ENCODE peak calls at places on chromosomes 7 and 10, in five cellular contexts. Z is GM10248; N is cardiac fibroblast; C is MCF 10A; R is CD8-positive, alpha-beta T cell. P is an unnamed sample.

GRCh38 chr7:38235606-38236005 is 37.8 kb downstream of the TARP start:
- DNase-seq in Z (no peak), N (no peak), C (no peak), R (no peak), P (no peak)

GRCh38 chr7:76293407-76293901 is 9.0 kb upstream of the HSPB1 start:
- DNase-seq in Z (no peak), N (no peak), C (no peak), R (no peak), P (no peak)

GRCh38 chr7:27899601-27900000 is 159.6 kb downstream of the TAX1BP1 start:
- DNase-seq in Z (no peak), N (no peak), C (no peak), R (no peak), P (no peak)

GRCh38 chr7:143041346-143041745 is 10.8 kb upstream of the OR6V1 start:
- DNase-seq in Z (no peak), N (no peak), C (no peak), R (no peak), P (no peak)

GRCh38 chr10:31321396-31321941 is 2.5 kb downstream of the ZEB1 start:
- DNase-seq in Z (no peak), N (peak), C (no peak), R (no peak), P (no peak)

GRCh38 chr10:97406064-97406463 is 4.9 kb upstream of the RRP12 start:
- DNase-seq in Z (no peak), N (no peak), C (no peak), R (no peak), P (no peak)

GRCh38 chr10:72297968-72298773 is 24.4 kb downstream of the DDIT4 start:
- DNase-seq in Z (peak), N (peak), C (peak), R (peak), P (peak)

GRCh38 chr7:37920619-37921339 is at the start of gene EPDR1:
- DNase-seq in Z (peak), N (no peak), C (no peak), R (peak), P (peak)

GRCh38 chr10:13708256-13708990 is 121.7 kb downstream of the PRPF18 start:
- DNase-seq in Z (no peak), N (no peak), C (no peak), R (no peak), P (no peak)

GRCh38 chr7:133315332-133316040 is 62.6 kb downstream of the EXOC4 start:
- DNase-seq in Z (no peak), N (peak), C (no peak), R (no peak), P (no peak)

GRCh38 chr7:20508109-20508508 is 107.4 kb upstream of the ABCB5 start:
- DNase-seq in Z (no peak), N (no peak), C (peak), R (no peak), P (no peak)

GRCh38 chr7:68433462-68433861 is 1164.8 kb upstream of the AUTS2 start:
- DNase-seq in Z (no peak), N (peak), C (no peak), R (no peak), P (no peak)

GRCh38 chr7:22202141-22202540 is 154.8 kb downstream of the RAPGEF5 start:
- DNase-seq in Z (no peak), N (no peak), C (no peak), R (no peak), P (no peak)

GRCh38 chr10:115093776-115094361 is 704 bp downstream of the ATRNL1 start:
- DNase-seq in Z (peak), N (no peak), C (no peak), R (no peak), P (no peak)

GRCh38 chr7:112898432-112899290 is 108.5 kb upstream of the TMEM168 start:
- DNase-seq in Z (peak), N (peak), C (peak), R (no peak), P (peak)

GRCh38 chr7:117993377-117994003 is 120.2 kb upstream of the CTTNBP2 start:
- DNase-seq in Z (peak), N (peak), C (peak), R (no peak), P (peak)

GRCh38 chr7:28083159-28083997 is 97.2 kb downstream of the JAZF1 start:
- DNase-seq in Z (no peak), N (peak), C (peak), R (no peak), P (no peak)

GRCh38 chr7:117325836-117326235 is 3.0 kb upstream of the WNT2 start:
- DNase-seq in Z (no peak), N (no peak), C (no peak), R (no peak), P (no peak)

GRCh38 chr7:99393363-99394187 is 14.8 kb downstream of the PDAP1 start:
- DNase-seq in Z (no peak), N (no peak), C (no peak), R (no peak), P (peak)

GRCh38 chr10:127922675-127923366 is 15.9 kb downstream of the PTPRE start:
- DNase-seq in Z (no peak), N (peak), C (peak), R (no peak), P (no peak)

GRCh38 chr10:28217848-28218247 is 85.0 kb downstream of the MPP7 start:
- DNase-seq in Z (no peak), N (peak), C (peak), R (no peak), P (no peak)

GRCh38 chr10:22693371-22693784 is 21.0 kb downstream of the PIP4K2A start:
- DNase-seq in Z (no peak), N (peak), C (peak), R (no peak), P (no peak)

GRCh38 chr7:358352-358751 is 68.4 kb downstream of the FOXL3 start:
- DNase-seq in Z (no peak), N (no peak), C (no peak), R (no peak), P (no peak)

GRCh38 chr7:19617921-19618320 is 90.9 kb downstream of the POLR1F start:
- DNase-seq in Z (no peak), N (no peak), C (peak), R (no peak), P (no peak)

GRCh38 chr7:159192761-159193453 is 48.2 kb upstream of the VIPR2 start:
- DNase-seq in Z (no peak), N (no peak), C (no peak), R (no peak), P (no peak)

GRCh38 chr10:17562572-17562971 is 54.6 kb downstream of the HACD1 start:
- DNase-seq in Z (no peak), N (peak), C (no peak), R (no peak), P (no peak)

GRCh38 chr10:35910234-35910633 is 268.1 kb upstream of the FZD8 start:
- DNase-seq in Z (no peak), N (peak), C (peak), R (no peak), P (no peak)

GRCh38 chr7:93194368-93194767 is 31.9 kb downstream of the HEPACAM2 start:
- DNase-seq in Z (no peak), N (no peak), C (peak), R (no peak), P (no peak)

GRCh38 chr10:11629731-11630130 is 18.3 kb upstream of the USP6NL start:
- DNase-seq in Z (no peak), N (no peak), C (no peak), R (no peak), P (no peak)

GRCh38 chr10:36538945-36539586 is 586.3 kb upstream of the ANKRD30A start:
- DNase-seq in Z (no peak), N (peak), C (peak), R (no peak), P (peak)

GRCh38 chr10:72764151-72764550 is 72.2 kb downstream of the MCU start:
- DNase-seq in Z (no peak), N (peak), C (peak), R (no peak), P (no peak)

GRCh38 chr7:40156988-40157387 is 22.2 kb downstream of the SUGCT start:
- DNase-seq in Z (no peak), N (no peak), C (no peak), R (no peak), P (no peak)

GRCh38 chr7:152362128-152362926 is 73.5 kb downstream of the KMT2C start:
- DNase-seq in Z (no peak), N (no peak), C (no peak), R (no peak), P (no peak)

GRCh38 chr10:128854965-128855364 is 612.1 kb upstream of the MGMT start:
- DNase-seq in Z (no peak), N (peak), C (peak), R (no peak), P (no peak)

GRCh38 chr10:112932658-112933057 is 17.4 kb upstream of the TCF7L2 start:
- DNase-seq in Z (no peak), N (no peak), C (no peak), R (no peak), P (no peak)

GRCh38 chr7:136942396-136942795 is 73.9 kb downstream of the CHRM2 start:
- DNase-seq in Z (no peak), N (no peak), C (no peak), R (no peak), P (no peak)

GRCh38 chr7:136941815-136942214 is 73.4 kb downstream of the CHRM2 start:
- DNase-seq in Z (no peak), N (no peak), C (no peak), R (no peak), P (no peak)

GRCh38 chr7:136940122-136940521 is 71.7 kb downstream of the CHRM2 start:
- DNase-seq in Z (no peak), N (no peak), C (no peak), R (no peak), P (no peak)

GRCh38 chr7:136942994-136943393 is 74.5 kb downstream of the CHRM2 start:
- DNase-seq in Z (no peak), N (no peak), C (no peak), R (no peak), P (no peak)

GRCh38 chr7:136940917-136941316 is 72.5 kb downstream of the CHRM2 start:
- DNase-seq in Z (no peak), N (no peak), C (no peak), R (no peak), P (no peak)
- TF ChIP-seq CTCF in Z (no peak), N (no peak), C (no peak), R (no peak), P (no peak)

GRCh38 chr10:3133948-3134347 is 38.6 kb downstream of the PITRM1 start:
- DNase-seq in Z (no peak), N (no peak), C (no peak), R (no peak), P (no peak)

GRCh38 chr10:3139135-3139910 is 33.3 kb downstream of the PITRM1 start:
- DNase-seq in Z (no peak), N (no peak), C (no peak), R (no peak), P (no peak)

GRCh38 chr10:3136336-3136735 is 36.2 kb downstream of the PITRM1 start:
- DNase-seq in Z (no peak), N (peak), C (no peak), R (no peak), P (no peak)

GRCh38 chr10:3137958-3138726 is 34.4 kb downstream of the PITRM1 start:
- DNase-seq in Z (no peak), N (no peak), C (no peak), R (no peak), P (no peak)

GRCh38 chr10:3136763-3137611 is 35.6 kb downstream of the PITRM1 start:
- DNase-seq in Z (no peak), N (peak), C (no peak), R (no peak), P (no peak)
- TF ChIP-seq CTCF in Z (no peak), N (no peak), C (no peak), R (no peak), P (no peak)

GRCh38 chr10:86614853-86615252 is 39.5 kb upstream of the OPN4 start:
- DNase-seq in Z (no peak), N (no peak), C (no peak), R (no peak), P (no peak)

GRCh38 chr10:86613096-86613495 is 41.3 kb upstream of the OPN4 start:
- DNase-seq in Z (no peak), N (no peak), C (no peak), R (no peak), P (no peak)

GRCh38 chr10:86609920-86610319 is 44.4 kb upstream of the OPN4 start:
- DNase-seq in Z (no peak), N (no peak), C (no peak), R (no peak), P (no peak)

GRCh38 chr10:86611386-86611785 is 43.0 kb upstream of the OPN4 start:
- DNase-seq in Z (no peak), N (no peak), C (no peak), R (no peak), P (no peak)

GRCh38 chr10:86613905-86614304 is 40.4 kb upstream of the OPN4 start:
- DNase-seq in Z (no peak), N (no peak), C (peak), R (no peak), P (no peak)
- TF ChIP-seq CTCF in Z (no peak), N (no peak), C (no peak), R (no peak), P (no peak)

DNA sequence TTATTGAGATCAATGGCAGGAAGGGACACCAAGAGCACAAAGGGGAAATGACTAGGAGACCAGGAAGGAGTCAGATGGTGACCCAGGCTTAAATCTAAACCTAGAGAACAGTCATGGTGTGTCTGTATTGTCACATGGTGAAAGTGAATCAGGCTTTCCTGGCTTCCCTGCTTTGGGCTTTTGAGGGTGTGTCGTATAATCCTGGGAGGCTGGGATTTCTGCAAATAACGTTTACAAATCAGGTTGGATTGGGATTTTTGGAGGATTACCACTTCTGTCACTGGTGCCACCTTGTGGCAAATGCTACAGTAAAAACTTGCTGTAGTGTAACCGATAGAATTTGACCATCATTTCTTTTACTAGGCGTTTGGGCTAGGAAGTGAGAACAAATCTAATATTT is 502.6 kb downstream of the NRG3 start:
- DNase-seq in Z (no peak), N (peak), C (peak), R (no peak), P (peak)
- TF ChIP-seq CTCF in Z (no peak), N (peak), C (no peak), R (no peak), P (peak)